ENCODE peak calls at places on chromosomes 5 and 9, in seven cellular contexts. N, L, K, B, R, M and P are unnamed samples.

GRCh38 chr5:16345454-16345853 is 120.1 kb downstream of the ZNF622 start:
- DNase-seq in N (no peak), L (no peak), K (no peak), B (no peak), R (peak), M (no peak), P (no peak)

GRCh38 chr5:83151821-83152220 is 74.5 kb downstream of the XRCC4 start:
- DNase-seq in N (no peak), L (no peak), K (no peak), B (peak), R (no peak), M (no peak), P (no peak)

GRCh38 chr9:114282507-114282906 is 40.4 kb upstream of the ORM1 start:
- DNase-seq in N (no peak), L (no peak), K (no peak), B (no peak), R (no peak), M (no peak), P (no peak)

GRCh38 chr5:143550985-143551630 is 147.6 kb upstream of the NR3C1 start:
- DNase-seq in N (no peak), L (no peak), K (no peak), B (peak), R (peak), M (no peak), P (no peak)

GRCh38 chr9:29965834-29966233 is 2392.6 kb upstream of the C9orf72 start:
- DNase-seq in N (no peak), L (no peak), K (no peak), B (no peak), R (no peak), M (no peak), P (no peak)

GRCh38 chr5:96661841-96662724 is at the start of gene CAST:
- DNase-seq in N (peak), L (peak), K (peak), B (peak), R (peak), M (peak), P (peak)

GRCh38 chr5:93789173-93790070 is 48.0 kb upstream of the POU5F2 start:
- DNase-seq in N (no peak), L (no peak), K (no peak), B (peak), R (peak), M (peak), P (peak)

GRCh38 chr9:116958886-116959285 is 271.8 kb downstream of the TRIM32 start:
- DNase-seq in N (no peak), L (no peak), K (no peak), B (no peak), R (no peak), M (no peak), P (no peak)